ENCODE peak calls at places on chromosomes 16 and 17, in four cellular contexts. E, M, J and U are unnamed samples.

GRCh38 chr16:590875-591200 is 972 bp downstream of the RAB40C start:
- DNase-seq in E (no peak), M (no peak), J (no peak), U (no peak)

GRCh38 chr17:81333626-81334368 is 38.7 kb upstream of the SLC38A10 start:
- DNase-seq in E (no peak), M (no peak), J (no peak), U (peak; percentile 56)

GRCh38 chr16:59527206-59527997 is 793.3 kb upstream of the GOT2 start:
- DNase-seq in E (peak; percentile 38), M (no peak), J (peak; percentile 40), U (no peak)

GRCh38 chr17:80986046-80986445 is 5.6 kb upstream of the CHMP6 start:
- DNase-seq in E (no peak), M (no peak), J (no peak), U (peak; percentile 37)

GRCh38 chr16:4667203-4667983 is 26.0 kb upstream of the NUDT16L1 start:
- DNase-seq in E (no peak), M (peak; percentile 7), J (no peak), U (no peak)

GRCh38 chr17:50944054-50944901 is 78.1 kb upstream of the TOB1 start:
- DNase-seq in E (peak; percentile 19), M (peak; percentile 96), J (no peak), U (peak; percentile 93)

GRCh38 chr17:8004899-8005298 is 2.5 kb downstream of the GUCY2D start:
- DNase-seq in E (peak; percentile 79), M (no peak), J (no peak), U (no peak)

GRCh38 chr17:50128441-50129302 is 1.3 kb downstream of the SAMD14 start:
- DNase-seq in E (peak; percentile 18), M (no peak), J (no peak), U (peak; percentile 45)

GRCh38 chr16:64469906-64470702 is 651.8 kb downstream of the CDH11 start:
- DNase-seq in E (no peak), M (no peak), J (no peak), U (no peak)

GRCh38 chr17:19718613-19719364 is 2.4 kb upstream of the SLC47A2 start:
- DNase-seq in E (no peak), M (peak; percentile 40), J (peak; percentile 23), U (no peak)

GRCh38 chr17:61966201-61966600 is 38.4 kb upstream of the INTS2 start:
- DNase-seq in E (no peak), M (no peak), J (no peak), U (no peak)

GRCh38 chr17:13410874-13411273 is 190.9 kb downstream of the HS3ST3A1 start:
- DNase-seq in E (peak; percentile 44), M (peak; percentile 18), J (no peak), U (no peak)

GRCh38 chr17:10757067-10757466 is 27.2 kb upstream of the TMEM220 start:
- DNase-seq in E (no peak), M (peak; percentile 82), J (no peak), U (no peak)

GRCh38 chr17:71987634-71988033 is 133.2 kb upstream of the SOX9 start:
- DNase-seq in E (peak; percentile 21), M (no peak), J (peak; percentile 62), U (peak; percentile 34)

GRCh38 chr17:64984776-64985521 is 65.7 kb upstream of the LRRC37A3 start:
- DNase-seq in E (peak; percentile 23), M (no peak), J (peak; percentile 50), U (no peak)

GRCh38 chr16:49484454-49484853 is 110.8 kb downstream of the C16orf78 start:
- DNase-seq in E (no peak), M (peak; percentile 80), J (no peak), U (peak; percentile 92)

GRCh38 chr17:7883781-7884386 is 4.7 kb upstream of the CHD3 start:
- DNase-seq in E (peak; percentile 45), M (no peak), J (no peak), U (no peak)

GRCh38 chr16:71885261-71885650 is 1.3 kb upstream of the ZNF821 start:
- DNase-seq in E (no peak), M (no peak), J (no peak), U (no peak)

GRCh38 chr16:87956169-87956770 is 5.0 kb downstream of the BANP start:
- DNase-seq in E (peak; percentile 83), M (peak; percentile 62), J (no peak), U (peak; percentile 76)

GRCh38 chr16:73172621-73173312 is 124.8 kb upstream of the ZFHX3 start:
- DNase-seq in E (peak; percentile 91), M (peak; percentile 87), J (peak; percentile 42), U (peak; percentile 92)

GRCh38 chr17:1179112-1179634 is 608 bp downstream of the ABR start:
- DNase-seq in E (no peak), M (no peak), J (no peak), U (no peak)

GRCh38 chr16:19001788-19002187 is 18.1 kb downstream of the TMC7 start:
- DNase-seq in E (peak; percentile 46), M (peak; percentile 43), J (peak; percentile 99), U (no peak)

GRCh38 chr16:891353-891740 is 79.4 kb downstream of the LMF1 start:
- DNase-seq in E (no peak), M (no peak), J (no peak), U (no peak)

GRCh38 chr17:68640601-68641000 is 39.4 kb upstream of the FAM20A start:
- DNase-seq in E (no peak), M (no peak), J (no peak), U (no peak)

GRCh38 chr17:34665150-34665802 is 85.9 kb downstream of the TMEM132E start:
- DNase-seq in E (no peak), M (no peak), J (no peak), U (no peak)

GRCh38 chr16:57540906-57541753 is 1.3 kb upstream of the ADGRG5 start:
- DNase-seq in E (no peak), M (no peak), J (peak; percentile 49), U (no peak)

GRCh38 chr17:58447039-58447975 is 30.0 kb upstream of the RNF43 start:
- DNase-seq in E (peak; percentile 85), M (peak; percentile 84), J (peak; percentile 68), U (peak; percentile 74)

GRCh38 chr16:920722-921121 is 50.1 kb downstream of the LMF1 start:
- DNase-seq in E (peak; percentile 21), M (peak; percentile 23), J (no peak), U (peak; percentile 70)

GRCh38 chr17:61411114-61411943 is 11.7 kb downstream of the TBX2 start:
- DNase-seq in E (peak; percentile 74), M (no peak), J (peak; percentile 48), U (peak; percentile 86)

GRCh38 chr17:61750656-61751055 is 112.7 kb downstream of the BRIP1 start:
- DNase-seq in E (no peak), M (no peak), J (no peak), U (no peak)

GRCh38 chr16:31179153-31179746 is 689 bp upstream of the FUS start:
- DNase-seq in E (no peak), M (no peak), J (no peak), U (no peak)
- H3K27ac ChIP-seq in E (peak overlapping the region; percentile 97), M (peak overlapping the region; percentile 95), J (peak overlapping the region; percentile 95), U (peak overlapping the region; percentile 86)

GRCh38 chr17:66435182-66435581 is 132.8 kb downstream of the PRKCA start:
- DNase-seq in E (no peak), M (no peak), J (no peak), U (no peak)

GRCh38 chr17:66441012-66441703 is 138.7 kb downstream of the PRKCA start:
- DNase-seq in E (no peak), M (no peak), J (peak; percentile 69), U (no peak)

GRCh38 chr17:66437466-66438026 is 135.1 kb downstream of the PRKCA start:
- DNase-seq in E (no peak), M (no peak), J (no peak), U (no peak)

GRCh38 chr17:66436643-66437042 is 134.2 kb downstream of the PRKCA start:
- DNase-seq in E (no peak), M (no peak), J (no peak), U (no peak)

GRCh38 chr17:66438101-66438500 is 135.7 kb downstream of the PRKCA start:
- DNase-seq in E (no peak), M (no peak), J (no peak), U (no peak)
- H3K4me3 ChIP-seq in E (no peak overlapping the region), M (no peak overlapping the region), J (no peak overlapping the region), U (no peak overlapping the region)

GRCh38 chr16:84990782-84991181 is 20.6 kb downstream of the ZDHHC7 start:
- DNase-seq in E (no peak), M (no peak), J (no peak), U (no peak)
- H3K4me1 ChIP-seq in E (peaks cover 42% of the 10 kb centered on the region), M (peaks cover 24% of the 10 kb centered on the region), J (peaks cover 29% of the 10 kb centered on the region), U (no peaks in the 10 kb centered on the region)

GRCh38 chr17:4541041-4541327 is 14.2 kb downstream of the MYBBP1A start:
- DNase-seq in E (no peak), M (no peak), J (no peak), U (no peak)
- H3K27ac ChIP-seq in E (no peak overlapping the region), M (peak overlapping the region; percentile 21), J (no peak overlapping the region), U (no peak overlapping the region)

DNA sequence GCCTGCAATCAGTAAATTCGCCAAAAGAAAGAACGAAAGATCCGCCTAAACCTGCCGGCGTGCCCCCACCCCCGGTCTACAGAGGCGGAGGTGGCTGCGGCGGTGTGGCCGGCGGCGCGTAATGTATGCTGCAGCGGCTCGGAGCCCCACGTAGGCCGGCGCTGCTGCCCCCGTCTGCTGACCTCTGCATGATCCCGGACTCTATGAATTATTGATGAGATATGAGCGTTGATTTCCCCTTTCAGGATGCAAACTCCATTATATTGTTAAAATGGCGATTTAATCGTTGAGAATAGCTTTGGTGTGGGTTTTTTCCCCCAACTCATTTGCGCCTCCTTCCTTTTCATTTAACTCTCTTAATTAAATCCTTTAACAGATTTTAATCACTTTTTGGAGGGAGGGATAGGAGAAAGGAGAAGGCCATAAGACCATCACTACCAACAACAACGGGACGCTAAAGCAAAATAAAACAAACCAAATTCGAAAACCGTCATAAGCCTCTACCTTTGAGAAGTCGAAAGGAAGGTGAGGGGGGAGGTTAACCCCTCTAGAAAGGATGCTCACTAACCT is 3.6 kb downstream of the HOXB3 start:
- DNase-seq in E (peak; percentile 41), M (no peak), J (no peak), U (no peak)
- H3K4me3 ChIP-seq in E (peak overlapping the region; percentile 91), M (no peak overlapping the region), J (peak overlapping the region; percentile 69), U (peak overlapping the region; percentile 68)

DNA sequence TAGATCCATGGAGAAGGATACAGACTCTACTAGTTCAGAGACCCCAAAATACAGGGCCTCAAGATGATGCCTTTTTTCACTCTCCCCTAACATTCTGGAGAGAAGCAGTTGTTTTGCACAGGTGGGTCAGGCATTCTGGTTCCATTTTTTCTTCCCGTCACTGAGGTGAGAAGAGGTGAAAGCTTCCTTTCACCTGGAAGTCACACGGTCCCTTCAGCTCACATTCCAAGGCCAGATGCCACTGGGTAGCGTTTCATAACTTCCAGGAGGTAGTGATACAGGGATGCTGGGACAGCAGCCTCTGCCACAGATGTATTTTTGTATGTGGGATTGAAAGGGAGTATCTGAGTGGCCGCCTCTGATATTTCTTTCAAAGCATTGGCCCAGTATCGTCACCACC is 1.9 kb downstream of the CDK10 start:
- DNase-seq in E (no peak), M (no peak), J (no peak), U (no peak)
- H3K4me1 ChIP-seq in E (peaks cover 3% of the 10 kb centered on the region), M (peaks cover 23% of the 10 kb centered on the region), J (peaks cover 5% of the 10 kb centered on the region), U (peaks cover 3% of the 10 kb centered on the region)

GRCh38 chr17:82416771-82417170 is 1.4 kb upstream of the HEXD start:
- DNase-seq in E (no peak), M (no peak), J (no peak), U (no peak)

GRCh38 chr17:82416264-82416663 is 1.9 kb upstream of the HEXD start:
- DNase-seq in E (no peak), M (no peak), J (no peak), U (no peak)

GRCh38 chr17:82418001-82418986 is at the start of the genes HEXD and OGFOD3:
- DNase-seq in E (peak; percentile 69), M (peak; percentile 82), J (peak; percentile 89), U (peak; percentile 95)

GRCh38 chr17:82415786-82416185 is 2.4 kb upstream of the HEXD start:
- DNase-seq in E (no peak), M (no peak), J (no peak), U (no peak)

GRCh38 chr17:82419471-82419995 is 1.1 kb upstream of the OGFOD3 start:
- DNase-seq in E (no peak), M (no peak), J (no peak), U (no peak)
- H3K27ac ChIP-seq in E (no peak overlapping the region), M (no peak overlapping the region), J (no peak overlapping the region), U (no peak overlapping the region)